ENCODE peak calls at places on chromosome 20, in four cellular contexts. One of them, this sample, is unnamed.

GRCh38 chr20:31593221-31594001 is 11.7 kb upstream of the ID1 start:
- DNase-seq in Calu3: peak
- DNase-seq in fibroblast of the aortic adventitia: peak
- DNase-seq in GM13976: no peak
- DNase-seq in this sample: no peak

GRCh38 chr20:61371501-61372150 is 119.6 kb downstream of the CDH4 start:
- DNase-seq in GM13976: no peak
- DNase-seq in Calu3: no peak
- DNase-seq in fibroblast of the aortic adventitia: no peak
- DNase-seq in this sample: no peak

GRCh38 chr20:48604426-48604825 is 223.4 kb downstream of the PREX1 start:
- DNase-seq in Calu3: no peak
- DNase-seq in GM13976: no peak
- DNase-seq in fibroblast of the aortic adventitia: no peak
- DNase-seq in this sample: no peak

GRCh38 chr20:51354769-51355319 is 187.7 kb downstream of the NFATC2 start:
- DNase-seq in fibroblast of the aortic adventitia: no peak
- DNase-seq in GM13976: no peak
- DNase-seq in Calu3: no peak
- DNase-seq in this sample: no peak

GRCh38 chr20:63186528-63187316 is 29.2 kb downstream of the YTHDF1 start:
- DNase-seq in fibroblast of the aortic adventitia: peak
- DNase-seq in GM13976: no peak
- DNase-seq in Calu3: peak
- DNase-seq in this sample: no peak

GRCh38 chr20:55538261-55538908 is 466.9 kb downstream of the CBLN4 start:
- DNase-seq in Calu3: no peak
- DNase-seq in GM13976: no peak
- DNase-seq in fibroblast of the aortic adventitia: no peak
- DNase-seq in this sample: no peak

GRCh38 chr20:32287231-32287638 is 9.8 kb downstream of the KIF3B start:
- DNase-seq in fibroblast of the aortic adventitia: no peak
- DNase-seq in Calu3: no peak
- DNase-seq in GM13976: no peak
- DNase-seq in this sample: no peak

GRCh38 chr20:25313608-25314007 is 65.7 kb downstream of the PYGB start:
- DNase-seq in fibroblast of the aortic adventitia: no peak
- DNase-seq in GM13976: no peak
- DNase-seq in Calu3: no peak
- DNase-seq in this sample: peak

GRCh38 chr20:60058869-60059268 is 100.6 kb downstream of the CDH26 start:
- DNase-seq in GM13976: no peak
- DNase-seq in fibroblast of the aortic adventitia: no peak
- DNase-seq in Calu3: no peak
- DNase-seq in this sample: no peak

GRCh38 chr20:61847420-61847748 is 218.3 kb downstream of the TAF4 start:
- DNase-seq in Calu3: no peak
- DNase-seq in GM13976: no peak
- DNase-seq in fibroblast of the aortic adventitia: no peak
- DNase-seq in this sample: no peak

GRCh38 chr20:57038608-57039440 is 227.6 kb downstream of the BMP7 start:
- DNase-seq in GM13976: no peak
- DNase-seq in Calu3: no peak
- DNase-seq in fibroblast of the aortic adventitia: no peak
- DNase-seq in this sample: no peak

GRCh38 chr20:64051532-64052325 is 2.3 kb upstream of the SOX18 start:
- DNase-seq in Calu3: no peak
- DNase-seq in GM13976: no peak
- DNase-seq in fibroblast of the aortic adventitia: no peak
- DNase-seq in this sample: no peak

GRCh38 chr20:63932606-63933160 is 23.5 kb downstream of the UCKL1 start:
- DNase-seq in GM13976: no peak
- DNase-seq in fibroblast of the aortic adventitia: no peak
- DNase-seq in Calu3: no peak
- DNase-seq in this sample: no peak

GRCh38 chr20:51700809-51701285 is 67.3 kb downstream of the ATP9A start:
- DNase-seq in fibroblast of the aortic adventitia: peak
- DNase-seq in Calu3: peak
- DNase-seq in GM13976: peak
- DNase-seq in this sample: peak

GRCh38 chr20:8094845-8095244 is 37.2 kb upstream of the PLCB1 start:
- DNase-seq in GM13976: no peak
- DNase-seq in fibroblast of the aortic adventitia: peak
- DNase-seq in Calu3: no peak
- DNase-seq in this sample: no peak

GRCh38 chr20:59823456-59823855 is 110.0 kb downstream of the SYCP2 start:
- DNase-seq in Calu3: no peak
- DNase-seq in GM13976: no peak
- DNase-seq in fibroblast of the aortic adventitia: no peak
- DNase-seq in this sample: no peak

GRCh38 chr20:10848810-10849370 is 175.1 kb upstream of the JAG1 start:
- DNase-seq in Calu3: peak
- DNase-seq in fibroblast of the aortic adventitia: peak
- DNase-seq in GM13976: no peak
- DNase-seq in this sample: no peak

GRCh38 chr20:21514553-21515251 is 838 bp upstream of the NKX2-2 start:
- DNase-seq in Calu3: no peak
- DNase-seq in GM13976: peak
- DNase-seq in fibroblast of the aortic adventitia: no peak
- DNase-seq in this sample: peak

GRCh38 chr20:10758446-10758845 is 84.6 kb upstream of the JAG1 start:
- DNase-seq in Calu3: no peak
- DNase-seq in fibroblast of the aortic adventitia: no peak
- DNase-seq in GM13976: no peak
- DNase-seq in this sample: no peak

GRCh38 chr20:24718696-24719095 is 230.4 kb upstream of the CST7 start:
- DNase-seq in fibroblast of the aortic adventitia: no peak
- DNase-seq in Calu3: no peak
- DNase-seq in GM13976: no peak
- DNase-seq in this sample: no peak

GRCh38 chr20:25205277-25206062 is 10.0 kb downstream of the ENTPD6 start:
- DNase-seq in GM13976: peak
- DNase-seq in fibroblast of the aortic adventitia: no peak
- DNase-seq in Calu3: no peak
- DNase-seq in this sample: no peak

GRCh38 chr20:21809961-21810523 is 104.6 kb downstream of the PAX1 start:
- DNase-seq in fibroblast of the aortic adventitia: no peak
- DNase-seq in GM13976: no peak
- DNase-seq in Calu3: no peak
- DNase-seq in this sample: no peak

GRCh38 chr20:4167261-4168004 is 152.1 kb upstream of the RNF24 start:
- DNase-seq in Calu3: peak
- DNase-seq in GM13976: no peak
- DNase-seq in fibroblast of the aortic adventitia: no peak
- DNase-seq in this sample: no peak

GRCh38 chr20:21342656-21343345 is 39.7 kb downstream of the XRN2 start:
- DNase-seq in GM13976: no peak
- DNase-seq in fibroblast of the aortic adventitia: no peak
- DNase-seq in Calu3: no peak
- DNase-seq in this sample: no peak

GRCh38 chr20:37839432-37839827 is 63.5 kb upstream of the VSTM2L start:
- DNase-seq in Calu3: no peak
- DNase-seq in GM13976: no peak
- DNase-seq in fibroblast of the aortic adventitia: no peak
- DNase-seq in this sample: no peak
- TF ChIP-seq CTCF in Calu3: no peak
- TF ChIP-seq CTCF in GM13976: no peak
- TF ChIP-seq CTCF in fibroblast of the aortic adventitia: no peak
- TF ChIP-seq CTCF in this sample: no peak

DNA sequence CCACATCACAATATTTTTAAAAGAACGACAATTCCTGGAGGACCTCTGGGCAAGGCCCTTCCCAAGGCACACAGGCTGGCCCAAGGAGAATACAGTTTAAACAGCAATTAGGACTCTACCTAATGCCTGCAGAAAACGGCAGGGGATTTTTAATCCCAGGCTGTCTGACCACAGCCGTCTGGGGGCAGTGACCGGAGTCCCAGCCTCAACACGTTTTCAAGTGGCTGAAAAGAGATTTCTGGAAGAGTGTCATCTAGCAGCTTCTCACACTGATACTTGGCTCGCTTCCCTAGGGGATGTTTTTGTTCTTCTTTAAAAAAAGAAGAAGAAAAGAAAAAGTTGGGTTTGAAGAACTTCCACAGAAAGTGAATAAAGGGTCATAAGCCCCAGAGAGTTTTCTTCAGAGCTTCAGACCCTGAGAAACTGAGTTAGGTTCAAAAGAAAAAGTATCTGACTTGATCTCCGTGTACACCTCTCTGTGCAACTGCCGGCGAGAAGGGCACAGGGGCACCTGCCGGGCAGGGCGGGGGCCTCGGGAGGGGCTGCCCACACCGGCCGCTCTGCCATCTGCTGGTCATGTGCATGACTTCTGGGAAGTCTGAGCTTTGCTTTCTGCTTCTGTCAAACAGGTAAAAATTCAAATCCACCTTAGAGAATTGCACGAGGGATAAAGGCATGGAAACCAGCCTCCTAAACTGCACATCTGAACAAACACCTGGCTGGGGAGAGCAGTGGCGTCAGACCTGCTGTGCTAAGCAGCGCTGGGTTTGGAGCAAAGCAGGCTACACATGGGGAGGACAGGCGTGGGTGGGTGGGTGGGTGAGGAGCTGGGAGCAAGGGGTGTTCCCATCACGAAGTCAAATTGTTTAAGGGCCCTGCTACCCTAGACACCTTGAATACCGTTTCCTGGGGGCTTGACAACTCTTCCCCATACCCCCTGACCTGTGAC is 33.0 kb downstream of the RRBP1 start:
- DNase-seq in fibroblast of the aortic adventitia: no peak
- DNase-seq in Calu3: peak
- DNase-seq in GM13976: peak
- DNase-seq in this sample: peak
- TF ChIP-seq CTCF in fibroblast of the aortic adventitia: peak
- TF ChIP-seq CTCF in Calu3: no peak
- TF ChIP-seq CTCF in GM13976: peak
- TF ChIP-seq CTCF in this sample: peak

GRCh38 chr20:37510226-37510625 is 10.8 kb upstream of the NNAT start:
- DNase-seq in Calu3: no peak
- DNase-seq in fibroblast of the aortic adventitia: no peak
- DNase-seq in GM13976: no peak
- DNase-seq in this sample: no peak
- TF ChIP-seq CTCF in Calu3: no peak
- TF ChIP-seq CTCF in fibroblast of the aortic adventitia: no peak
- TF ChIP-seq CTCF in GM13976: no peak
- TF ChIP-seq CTCF in this sample: no peak

GRCh38 chr20:44648579-44648978 is 2.9 kb downstream of the ADA start:
- DNase-seq in fibroblast of the aortic adventitia: no peak
- DNase-seq in GM13976: no peak
- DNase-seq in Calu3: no peak
- DNase-seq in this sample: no peak
- TF ChIP-seq CTCF in fibroblast of the aortic adventitia: no peak
- TF ChIP-seq CTCF in GM13976: no peak
- TF ChIP-seq CTCF in Calu3: no peak
- TF ChIP-seq CTCF in this sample: no peak

DNA sequence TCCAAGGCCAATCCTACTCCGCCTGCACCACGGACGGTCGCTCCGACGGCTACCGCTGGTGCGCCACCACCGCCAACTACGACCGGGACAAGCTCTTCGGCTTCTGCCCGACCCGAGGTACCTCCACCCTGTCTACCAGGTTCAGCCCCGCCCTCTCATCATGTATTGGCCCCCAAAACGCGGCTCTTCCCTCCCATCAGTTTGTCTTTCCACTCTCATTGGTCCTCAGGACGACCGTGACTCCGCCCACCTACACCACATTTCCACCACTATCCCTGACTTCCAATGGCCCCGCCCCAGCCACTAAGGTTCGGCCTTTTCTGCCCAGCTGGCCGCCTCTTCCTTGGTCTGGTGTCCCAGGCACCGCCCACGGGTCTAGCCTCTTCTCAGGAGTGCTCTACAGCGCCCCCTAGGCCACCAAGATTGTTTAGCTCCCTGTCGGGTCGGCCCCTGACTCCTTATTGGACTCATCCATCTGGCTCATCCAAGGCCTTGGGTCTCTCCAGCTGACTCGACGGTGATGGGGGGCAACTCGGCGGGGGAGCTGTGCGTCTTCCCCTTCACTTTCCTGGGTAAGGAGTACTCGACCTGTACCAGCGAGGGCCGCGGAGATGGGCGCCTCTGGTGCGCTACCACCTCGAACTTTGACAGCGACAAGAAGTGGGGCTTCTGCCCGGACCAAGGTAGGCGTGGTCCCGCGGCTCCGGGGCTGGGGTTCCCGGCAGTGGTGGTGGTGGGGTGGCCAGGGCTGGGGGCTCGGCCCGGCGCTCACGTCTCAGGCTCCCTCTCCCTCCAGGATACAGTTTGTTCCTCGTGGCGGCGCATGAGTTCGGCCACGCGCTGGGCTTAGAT is 3.1 kb downstream of the MMP9 start:
- DNase-seq in Calu3: peak
- DNase-seq in GM13976: peak
- DNase-seq in fibroblast of the aortic adventitia: no peak
- DNase-seq in this sample: no peak
- TF ChIP-seq CTCF in Calu3: peak
- TF ChIP-seq CTCF in GM13976: peak
- TF ChIP-seq CTCF in fibroblast of the aortic adventitia: peak
- TF ChIP-seq CTCF in this sample: peak

DNA sequence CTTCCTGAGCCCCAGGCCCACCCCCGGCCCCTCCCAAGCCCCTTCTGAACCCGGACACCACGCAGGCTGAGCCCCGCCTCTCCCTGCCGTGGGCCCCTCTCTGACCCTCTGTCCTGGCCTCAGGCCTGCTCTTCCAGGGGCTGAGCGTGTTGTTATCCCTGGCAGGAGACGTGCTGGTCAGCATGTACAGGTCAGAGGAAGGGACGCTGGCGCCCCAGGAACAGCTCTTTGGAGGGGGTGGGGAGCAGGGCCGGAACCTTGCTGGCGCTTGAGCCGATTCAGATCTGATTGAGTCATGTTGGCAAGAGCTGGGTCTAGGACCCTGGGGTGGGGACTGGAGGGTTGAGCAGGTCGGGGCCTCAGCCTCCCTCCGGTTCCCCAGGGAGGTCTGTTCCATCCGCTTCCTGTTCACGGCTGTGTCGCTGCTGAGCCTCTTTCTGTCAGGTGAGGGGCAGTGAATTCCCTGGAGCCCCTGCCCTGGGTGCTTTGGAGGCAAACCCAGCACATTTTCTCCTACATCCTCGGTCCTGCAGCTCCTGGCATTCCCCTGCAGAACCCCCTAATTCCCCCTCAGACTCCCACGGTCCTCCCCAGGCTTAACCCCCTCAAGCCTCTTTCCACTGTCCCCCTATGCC is 1.9 kb downstream of the SPAG4 start:
- DNase-seq in fibroblast of the aortic adventitia: peak
- DNase-seq in GM13976: peak
- DNase-seq in Calu3: peak
- DNase-seq in this sample: peak
- TF ChIP-seq CTCF in fibroblast of the aortic adventitia: peak
- TF ChIP-seq CTCF in GM13976: peak
- TF ChIP-seq CTCF in Calu3: peak
- TF ChIP-seq CTCF in this sample: peak

This sample was measured in GM13977.